ENCODE peak calls at places on chromosomes 3 and 15, in nine cellular contexts. One of them, this sample, is unnamed.

GRCh38 chr3:19147905-19148767 is at the start of gene KCNH8:
- DNase-seq in left lung: no peak
- DNase-seq in AG09319: no peak
- DNase-seq in posterior cingulate gyrus: peak
- DNase-seq in SK-N-SH: peak
- DNase-seq in skeletal muscle cell: no peak
- DNase-seq in spleen: peak
- DNase-seq in transverse colon: peak
- DNase-seq in GM20000: peak
- DNase-seq in this sample: peak

GRCh38 chr15:36601952-36602351 is 22.5 kb downstream of the CDIN1 start:
- DNase-seq in spleen: no peak
- DNase-seq in skeletal muscle cell: no peak
- DNase-seq in transverse colon: no peak
- DNase-seq in AG09319: no peak
- DNase-seq in left lung: no peak
- DNase-seq in SK-N-SH: no peak
- DNase-seq in posterior cingulate gyrus: no peak
- DNase-seq in GM20000: no peak
- DNase-seq in this sample: no peak

GRCh38 chr15:67419705-67420104 is 101.2 kb upstream of the C15orf61 start:
- DNase-seq in transverse colon: no peak
- DNase-seq in spleen: no peak
- DNase-seq in GM20000: no peak
- DNase-seq in AG09319: no peak
- DNase-seq in posterior cingulate gyrus: no peak
- DNase-seq in skeletal muscle cell: no peak
- DNase-seq in SK-N-SH: no peak
- DNase-seq in left lung: no peak
- DNase-seq in this sample: no peak

GRCh38 chr3:108820586-108820985 is 2.0 kb upstream of the TRAT1 start:
- DNase-seq in transverse colon: no peak
- DNase-seq in skeletal muscle cell: no peak
- DNase-seq in posterior cingulate gyrus: no peak
- DNase-seq in SK-N-SH: no peak
- DNase-seq in GM20000: no peak
- DNase-seq in spleen: no peak
- DNase-seq in left lung: no peak
- DNase-seq in AG09319: no peak
- DNase-seq in this sample: no peak

GRCh38 chr3:130386604-130387263 is 41.3 kb downstream of the COL6A5 start:
- DNase-seq in left lung: no peak
- DNase-seq in GM20000: no peak
- DNase-seq in posterior cingulate gyrus: no peak
- DNase-seq in skeletal muscle cell: peak
- DNase-seq in spleen: no peak
- DNase-seq in AG09319: no peak
- DNase-seq in SK-N-SH: no peak
- DNase-seq in transverse colon: no peak
- DNase-seq in this sample: no peak

GRCh38 chr3:188043891-188044290 is 110.1 kb upstream of the LPP start:
- DNase-seq in posterior cingulate gyrus: no peak
- DNase-seq in GM20000: no peak
- DNase-seq in transverse colon: no peak
- DNase-seq in skeletal muscle cell: no peak
- DNase-seq in left lung: no peak
- DNase-seq in SK-N-SH: no peak
- DNase-seq in spleen: no peak
- DNase-seq in AG09319: no peak
- DNase-seq in this sample: no peak

GRCh38 chr3:105647047-105647446 is 221.8 kb downstream of the CBLB start:
- DNase-seq in transverse colon: no peak
- DNase-seq in left lung: peak
- DNase-seq in posterior cingulate gyrus: no peak
- DNase-seq in skeletal muscle cell: peak
- DNase-seq in SK-N-SH: no peak
- DNase-seq in spleen: no peak
- DNase-seq in AG09319: peak
- DNase-seq in GM20000: no peak
- DNase-seq in this sample: no peak

GRCh38 chr3:104101736-104102135 is 1265.0 kb upstream of the ALCAM start:
- DNase-seq in skeletal muscle cell: peak
- DNase-seq in spleen: no peak
- DNase-seq in GM20000: no peak
- DNase-seq in SK-N-SH: no peak
- DNase-seq in transverse colon: no peak
- DNase-seq in AG09319: no peak
- DNase-seq in posterior cingulate gyrus: no peak
- DNase-seq in left lung: no peak
- DNase-seq in this sample: no peak

GRCh38 chr3:89252865-89253264 is 145.4 kb downstream of the EPHA3 start:
- DNase-seq in AG09319: no peak
- DNase-seq in skeletal muscle cell: no peak
- DNase-seq in SK-N-SH: no peak
- DNase-seq in GM20000: no peak
- DNase-seq in transverse colon: no peak
- DNase-seq in spleen: no peak
- DNase-seq in posterior cingulate gyrus: no peak
- DNase-seq in left lung: no peak
- DNase-seq in this sample: no peak

GRCh38 chr3:58880182-58880581 is 169.6 kb downstream of the CFAP20DC start:
- DNase-seq in posterior cingulate gyrus: no peak
- DNase-seq in spleen: no peak
- DNase-seq in GM20000: no peak
- DNase-seq in left lung: no peak
- DNase-seq in SK-N-SH: no peak
- DNase-seq in AG09319: no peak
- DNase-seq in transverse colon: no peak
- DNase-seq in skeletal muscle cell: no peak
- DNase-seq in this sample: no peak

GRCh38 chr3:149291178-149291577 is 42.3 kb downstream of the TM4SF18 start:
- DNase-seq in transverse colon: no peak
- DNase-seq in spleen: no peak
- DNase-seq in SK-N-SH: peak
- DNase-seq in skeletal muscle cell: no peak
- DNase-seq in AG09319: no peak
- DNase-seq in left lung: no peak
- DNase-seq in GM20000: peak
- DNase-seq in posterior cingulate gyrus: no peak
- DNase-seq in this sample: no peak

GRCh38 chr3:149655826-149656599 is 1.8 kb downstream of the WWTR1 start:
- DNase-seq in left lung: no peak
- DNase-seq in SK-N-SH: no peak
- DNase-seq in transverse colon: no peak
- DNase-seq in posterior cingulate gyrus: no peak
- DNase-seq in skeletal muscle cell: no peak
- DNase-seq in spleen: no peak
- DNase-seq in AG09319: no peak
- DNase-seq in GM20000: no peak
- DNase-seq in this sample: peak

GRCh38 chr3:51773529-51773928 is 5.5 kb downstream of the IQCF6 start:
- DNase-seq in spleen: no peak
- DNase-seq in transverse colon: no peak
- DNase-seq in posterior cingulate gyrus: no peak
- DNase-seq in GM20000: no peak
- DNase-seq in skeletal muscle cell: no peak
- DNase-seq in left lung: no peak
- DNase-seq in AG09319: no peak
- DNase-seq in SK-N-SH: no peak
- DNase-seq in this sample: no peak

GRCh38 chr3:64759811-64760210 is 72.0 kb upstream of the ADAMTS9 start:
- DNase-seq in AG09319: no peak
- DNase-seq in GM20000: no peak
- DNase-seq in spleen: no peak
- DNase-seq in skeletal muscle cell: no peak
- DNase-seq in posterior cingulate gyrus: no peak
- DNase-seq in transverse colon: no peak
- DNase-seq in SK-N-SH: no peak
- DNase-seq in left lung: no peak
- DNase-seq in this sample: no peak

GRCh38 chr3:184315506-184315867 is 1.1 kb downstream of the EIF4G1 start:
- DNase-seq in transverse colon: no peak
- DNase-seq in posterior cingulate gyrus: no peak
- DNase-seq in skeletal muscle cell: no peak
- DNase-seq in GM20000: peak
- DNase-seq in SK-N-SH: no peak
- DNase-seq in AG09319: no peak
- DNase-seq in spleen: no peak
- DNase-seq in left lung: no peak
- DNase-seq in this sample: no peak

GRCh38 chr15:34799149-34799824 is 3.9 kb upstream of the ACTC1 start:
- DNase-seq in spleen: no peak
- DNase-seq in SK-N-SH: peak
- DNase-seq in GM20000: no peak
- DNase-seq in transverse colon: no peak
- DNase-seq in skeletal muscle cell: peak
- DNase-seq in AG09319: no peak
- DNase-seq in left lung: no peak
- DNase-seq in posterior cingulate gyrus: no peak
- DNase-seq in this sample: no peak

GRCh38 chr3:164004205-164004604 is 1074.1 kb downstream of the SI start:
- DNase-seq in left lung: no peak
- DNase-seq in SK-N-SH: peak
- DNase-seq in GM20000: no peak
- DNase-seq in spleen: peak
- DNase-seq in AG09319: no peak
- DNase-seq in skeletal muscle cell: no peak
- DNase-seq in transverse colon: no peak
- DNase-seq in posterior cingulate gyrus: no peak
- DNase-seq in this sample: no peak

GRCh38 chr3:31621314-31621713 is 88.6 kb downstream of the STT3B start:
- DNase-seq in transverse colon: no peak
- DNase-seq in posterior cingulate gyrus: no peak
- DNase-seq in SK-N-SH: no peak
- DNase-seq in AG09319: no peak
- DNase-seq in skeletal muscle cell: no peak
- DNase-seq in left lung: no peak
- DNase-seq in GM20000: no peak
- DNase-seq in spleen: no peak
- DNase-seq in this sample: no peak

GRCh38 chr3:13110678-13111116 is 37.5 kb upstream of the IQSEC1 start:
- DNase-seq in left lung: peak
- DNase-seq in transverse colon: peak
- DNase-seq in AG09319: no peak
- DNase-seq in spleen: peak
- DNase-seq in SK-N-SH: no peak
- DNase-seq in GM20000: peak
- DNase-seq in posterior cingulate gyrus: no peak
- DNase-seq in skeletal muscle cell: no peak
- DNase-seq in this sample: peak

GRCh38 chr3:133868166-133868565 is 27.5 kb downstream of the RAB6B start:
- DNase-seq in left lung: no peak
- DNase-seq in spleen: no peak
- DNase-seq in AG09319: no peak
- DNase-seq in skeletal muscle cell: no peak
- DNase-seq in SK-N-SH: no peak
- DNase-seq in posterior cingulate gyrus: peak
- DNase-seq in transverse colon: no peak
- DNase-seq in GM20000: no peak
- DNase-seq in this sample: no peak

GRCh38 chr15:70627734-70628541 is 135.4 kb downstream of the UACA start:
- DNase-seq in SK-N-SH: peak
- DNase-seq in GM20000: no peak
- DNase-seq in skeletal muscle cell: no peak
- DNase-seq in transverse colon: no peak
- DNase-seq in AG09319: no peak
- DNase-seq in posterior cingulate gyrus: no peak
- DNase-seq in left lung: no peak
- DNase-seq in spleen: no peak
- DNase-seq in this sample: no peak

GRCh38 chr3:134095005-134095404 is 65.3 kb upstream of the SLCO2A1 start:
- DNase-seq in AG09319: no peak
- DNase-seq in SK-N-SH: no peak
- DNase-seq in skeletal muscle cell: no peak
- DNase-seq in posterior cingulate gyrus: no peak
- DNase-seq in GM20000: no peak
- DNase-seq in left lung: no peak
- DNase-seq in spleen: no peak
- DNase-seq in transverse colon: no peak
- DNase-seq in this sample: no peak

GRCh38 chr3:111311709-111312235 is 230.2 kb upstream of the CD96 start:
- DNase-seq in GM20000: no peak
- DNase-seq in transverse colon: no peak
- DNase-seq in SK-N-SH: no peak
- DNase-seq in AG09319: no peak
- DNase-seq in posterior cingulate gyrus: no peak
- DNase-seq in spleen: no peak
- DNase-seq in left lung: no peak
- DNase-seq in skeletal muscle cell: no peak
- DNase-seq in this sample: no peak

GRCh38 chr3:94246136-94246535 is 183.3 kb downstream of the NSUN3 start:
- DNase-seq in left lung: no peak
- DNase-seq in SK-N-SH: no peak
- DNase-seq in transverse colon: no peak
- DNase-seq in spleen: no peak
- DNase-seq in posterior cingulate gyrus: no peak
- DNase-seq in AG09319: no peak
- DNase-seq in GM20000: no peak
- DNase-seq in skeletal muscle cell: peak
- DNase-seq in this sample: no peak

GRCh38 chr3:136831461-136831860 is 12.5 kb downstream of the SLC35G2 start:
- DNase-seq in spleen: no peak
- DNase-seq in GM20000: no peak
- DNase-seq in AG09319: no peak
- DNase-seq in left lung: no peak
- DNase-seq in transverse colon: no peak
- DNase-seq in SK-N-SH: no peak
- DNase-seq in skeletal muscle cell: no peak
- DNase-seq in posterior cingulate gyrus: no peak
- DNase-seq in this sample: no peak

GRCh38 chr3:20422391-20422790 is 236.4 kb upstream of the SGO1 start:
- DNase-seq in posterior cingulate gyrus: no peak
- DNase-seq in AG09319: no peak
- DNase-seq in SK-N-SH: no peak
- DNase-seq in skeletal muscle cell: no peak
- DNase-seq in GM20000: no peak
- DNase-seq in spleen: no peak
- DNase-seq in left lung: no peak
- DNase-seq in transverse colon: no peak
- DNase-seq in this sample: no peak

GRCh38 chr3:117706731-117707130 is 997.2 kb downstream of the TUSC7 start:
- DNase-seq in SK-N-SH: no peak
- DNase-seq in GM20000: no peak
- DNase-seq in spleen: no peak
- DNase-seq in left lung: no peak
- DNase-seq in skeletal muscle cell: peak
- DNase-seq in transverse colon: no peak
- DNase-seq in posterior cingulate gyrus: no peak
- DNase-seq in AG09319: no peak
- DNase-seq in this sample: no peak

GRCh38 chr15:95018888-95019545 is 787.7 kb downstream of the MCTP2 start:
- DNase-seq in posterior cingulate gyrus: no peak
- DNase-seq in spleen: no peak
- DNase-seq in SK-N-SH: no peak
- DNase-seq in GM20000: no peak
- DNase-seq in AG09319: no peak
- DNase-seq in skeletal muscle cell: peak
- DNase-seq in left lung: no peak
- DNase-seq in transverse colon: no peak
- DNase-seq in this sample: no peak

GRCh38 chr3:52495777-52496602 is 852 bp downstream of the STAB1 start:
- DNase-seq in SK-N-SH: no peak
- DNase-seq in transverse colon: no peak
- DNase-seq in left lung: no peak
- DNase-seq in posterior cingulate gyrus: no peak
- DNase-seq in GM20000: no peak
- DNase-seq in AG09319: no peak
- DNase-seq in spleen: no peak
- DNase-seq in skeletal muscle cell: no peak
- DNase-seq in this sample: no peak

GRCh38 chr15:66707310-66708160 is 5.5 kb downstream of the SMAD6 start:
- DNase-seq in transverse colon: peak
- DNase-seq in left lung: no peak
- DNase-seq in SK-N-SH: peak
- DNase-seq in AG09319: no peak
- DNase-seq in posterior cingulate gyrus: peak
- DNase-seq in GM20000: no peak
- DNase-seq in spleen: no peak
- DNase-seq in skeletal muscle cell: no peak
- DNase-seq in this sample: peak

GRCh38 chr3:128482857-128483656 is 9.9 kb downstream of the GATA2 start:
- DNase-seq in skeletal muscle cell: peak
- DNase-seq in posterior cingulate gyrus: peak
- DNase-seq in left lung: no peak
- DNase-seq in AG09319: no peak
- DNase-seq in spleen: peak
- DNase-seq in SK-N-SH: peak
- DNase-seq in GM20000: no peak
- DNase-seq in transverse colon: no peak
- DNase-seq in this sample: no peak